ENCODE peak calls at places on chromosomes 6 and 20, in six cellular contexts. E is K562, K is GM12891, O is H1, T is GM12878, B is HepG2. H is an unnamed sample.

GRCh38 chr20:38111366-38112232 is 53.5 kb downstream of the TGM2 start:
- DNase-seq in B (no peak), K (no peak), T (no peak), O (peak; percentile 13), E (no peak), H (no peak)

GRCh38 chr6:47352966-47353365 is 43.3 kb upstream of the TNFRSF21 start:
- DNase-seq in B (no peak), E (no peak), O (no peak), K (no peak), T (no peak), H (no peak)

GRCh38 chr20:4519530-4519929 is 202.2 kb upstream of the PRND start:
- DNase-seq in T (no peak), O (peak; percentile 84), E (peak; percentile 17), K (peak; percentile 18), B (no peak), H (peak; percentile 17)

GRCh38 chr6:151772436-151772835 is 35.0 kb upstream of the ESR1 start:
- DNase-seq in T (no peak), B (no peak), E (no peak), O (no peak), K (no peak), H (no peak)

GRCh38 chr6:46893648-46894047 is 28.1 kb downstream of the ADGRF5 start:
- DNase-seq in K (no peak), T (no peak), O (no peak), B (no peak), E (no peak), H (no peak)

GRCh38 chr6:130423044-130423443 is 57.2 kb downstream of the TMEM200A start:
- DNase-seq in T (no peak), O (no peak), K (no peak), E (no peak), B (no peak), H (no peak)

GRCh38 chr6:32970413-32971244 is 2.2 kb downstream of the BRD2 start:
- DNase-seq in E (peak; percentile 60), T (peak; percentile 61), K (peak; percentile 45), B (peak; percentile 77), O (peak; percentile 87), H (peak; percentile 65)

GRCh38 chr6:87588756-87589407 is 905 bp downstream of the RARS2 start:
- DNase-seq in B (no peak), K (no peak), E (no peak), T (no peak), O (no peak), H (no peak)

GRCh38 chr6:160379464-160379863 is 31.3 kb downstream of the SLC22A3 start:
- DNase-seq in K (no peak), T (no peak), E (no peak), O (no peak), B (no peak), H (no peak)

GRCh38 chr20:57589123-57589727 is 28.3 kb downstream of the PCK1 start:
- DNase-seq in K (no peak), B (no peak), E (no peak), O (no peak), T (no peak), H (no peak)

GRCh38 chr6:14398953-14399352 is 281.4 kb downstream of the CD83 start:
- DNase-seq in K (no peak), E (no peak), B (no peak), T (no peak), O (no peak), H (no peak)

GRCh38 chr6:14396826-14397517 is 279.4 kb downstream of the CD83 start:
- DNase-seq in E (peak; percentile 29), K (peak; percentile 29), O (peak; percentile 91), T (no peak), B (no peak), H (peak; percentile 11)

GRCh38 chr6:14399635-14400034 is 282.1 kb downstream of the CD83 start:
- DNase-seq in E (no peak), B (no peak), O (no peak), T (no peak), K (no peak), H (no peak)

GRCh38 chr6:14397518-14397901 is 279.9 kb downstream of the CD83 start:
- DNase-seq in E (no peak), B (no peak), K (no peak), T (no peak), O (no peak), H (no peak)

DNA sequence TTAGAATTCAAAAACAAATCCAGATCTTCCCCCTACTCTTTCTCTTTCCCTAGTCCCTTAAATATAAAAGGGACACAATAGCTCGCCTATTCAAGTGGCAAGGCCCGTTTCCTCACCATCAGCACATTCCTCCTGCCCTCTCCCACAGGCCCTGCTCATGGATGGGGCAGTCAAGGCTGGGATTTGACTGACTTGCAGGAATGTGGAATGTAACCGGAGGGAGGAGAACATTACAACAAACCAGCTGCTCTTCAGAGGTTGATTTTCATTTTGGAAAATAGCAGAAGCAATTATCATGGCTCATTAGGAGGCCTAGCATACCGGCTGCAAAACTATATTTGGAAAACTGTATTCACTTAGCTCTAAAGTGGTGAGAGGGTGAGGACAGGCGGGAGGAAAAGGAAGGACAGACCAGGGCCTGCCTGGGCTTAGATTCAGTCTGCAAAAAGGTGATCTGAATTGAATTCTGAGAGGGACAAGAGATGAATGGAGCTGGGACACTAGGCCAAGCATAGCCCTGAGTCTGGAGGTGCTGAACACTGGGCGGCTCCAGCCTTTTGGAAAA is 283.7 kb downstream of the CD83 start:
- DNase-seq in K (no peak), T (no peak), B (no peak), E (no peak), O (no peak), H (no peak)
- TF ChIP-seq TAF1 in K (no peak), T (no peak), B (no peak), E (no peak), O (no peak), H (no peak)

GRCh38 chr6:118893882-118894424 is at the start of gene ASF1A:
- DNase-seq in E (peak; percentile 90), O (peak; percentile 92), K (peak; percentile 54), T (peak; percentile 87), B (peak; percentile 99), H (peak; percentile 56)

GRCh38 chr6:118896339-118897136 is 2.6 kb downstream of the ASF1A start:
- DNase-seq in K (no peak), E (peak; percentile 35), O (no peak), B (peak; percentile 78), T (no peak), H (no peak)

GRCh38 chr6:118893095-118893881 is 664 bp upstream of the ASF1A start:
- DNase-seq in B (peak; percentile 49), K (no peak), T (no peak), O (no peak), E (peak; percentile 33), H (no peak)

GRCh38 chr6:118895241-118895561 is 1.2 kb downstream of the ASF1A start:
- DNase-seq in B (no peak), O (no peak), E (no peak), T (no peak), K (no peak), H (no peak)

GRCh38 chr6:118894425-118895240 is 681 bp downstream of the ASF1A start:
- DNase-seq in E (peak; percentile 70), O (peak; percentile 74), T (no peak), K (peak; percentile 26), B (peak; percentile 10), H (peak; percentile 37)
- TF ChIP-seq POLR2A in E (peak; percentile 51), O (peak; percentile 64), T (peak; percentile 85), K (peak; percentile 71), B (peak; percentile 64), H (peak; percentile 83)

GRCh38 chr6:163264662-163265035 is 149.9 kb upstream of the QKI start:
- DNase-seq in B (no peak), O (no peak), E (no peak), T (no peak), K (no peak), H (no peak)

GRCh38 chr6:163263998-163264661 is 150.4 kb upstream of the QKI start:
- DNase-seq in T (no peak), O (no peak), E (no peak), B (no peak), K (no peak), H (no peak)

GRCh38 chr6:163261361-163261760 is 153.2 kb upstream of the QKI start:
- DNase-seq in B (no peak), K (no peak), T (no peak), O (no peak), E (no peak), H (no peak)

GRCh38 chr6:163262080-163262479 is 152.4 kb upstream of the QKI start:
- DNase-seq in E (no peak), B (no peak), T (no peak), K (no peak), O (no peak), H (no peak)

DNA sequence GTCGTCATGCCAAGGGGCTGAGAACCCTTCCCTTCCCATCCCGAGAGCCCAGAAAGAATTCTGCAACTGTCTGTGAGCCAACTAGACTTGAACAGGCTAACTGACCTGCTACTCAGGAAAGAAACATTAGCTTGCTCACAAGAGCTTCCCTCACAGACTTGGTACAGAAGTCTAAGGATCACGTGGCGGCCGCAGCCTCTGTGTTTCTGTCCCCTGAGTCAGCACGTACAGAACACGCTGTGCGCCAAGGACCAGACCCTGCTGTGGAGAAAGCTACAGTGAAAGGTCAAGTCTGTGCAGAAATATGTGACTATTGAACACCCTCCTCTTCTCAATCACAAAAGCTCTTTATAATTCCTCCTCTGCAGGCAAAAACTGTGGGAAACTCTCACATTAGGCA is 151.3 kb upstream of the QKI start:
- DNase-seq in T (no peak), B (no peak), K (no peak), E (no peak), O (no peak), H (no peak)
- TF ChIP-seq TAF1 in T (no peak), B (no peak), K (no peak), E (no peak), O (no peak), H (no peak)

GRCh38 chr6:169997187-169997929 is 245.9 kb downstream of the ERMARD start:
- DNase-seq in E (no peak), K (no peak), B (no peak), T (no peak), O (no peak), H (no peak)

GRCh38 chr6:169998457-169998856 is 247.0 kb downstream of the ERMARD start:
- DNase-seq in E (no peak), B (no peak), T (no peak), O (no peak), K (no peak), H (no peak)

GRCh38 chr6:169994734-169995133 is 243.3 kb downstream of the ERMARD start:
- DNase-seq in B (no peak), T (no peak), K (no peak), O (peak; percentile 14), E (no peak), H (no peak)

GRCh38 chr6:169997930-169998218 is 246.5 kb downstream of the ERMARD start:
- DNase-seq in B (no peak), T (no peak), E (no peak), O (no peak), K (no peak), H (no peak)

DNA sequence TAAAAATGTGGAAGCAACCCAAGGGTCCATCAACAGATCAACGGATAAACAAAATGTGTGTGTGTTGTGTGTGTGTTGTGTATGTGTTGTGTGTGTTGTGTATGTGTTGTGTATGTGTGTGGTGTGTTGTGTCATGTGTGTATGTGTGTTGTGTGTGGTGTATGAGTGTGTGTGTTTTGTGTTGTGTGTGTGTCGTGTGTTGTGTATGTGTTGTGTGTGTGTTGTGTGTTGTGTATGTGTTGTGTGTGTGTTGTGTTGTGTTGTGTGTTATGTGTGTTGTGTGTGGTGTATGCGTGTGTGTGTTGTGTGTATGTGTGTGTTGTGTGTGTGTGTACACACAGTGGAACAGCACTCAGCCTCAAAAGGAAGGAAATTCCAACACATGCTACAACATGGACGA is 245.2 kb downstream of the ERMARD start:
- DNase-seq in T (no peak), K (no peak), B (no peak), O (no peak), E (no peak), H (no peak)
- TF ChIP-seq POLR2A in T (no peak), K (no peak), B (no peak), O (no peak), E (no peak), H (no peak)

GRCh38 chr6:154488802-154489437 is 21.6 kb downstream of the CNKSR3 start:
- DNase-seq in B (no peak), T (no peak), E (no peak), O (no peak), K (no peak), H (no peak)
- TF ChIP-seq TAF1 in B (no peak), T (no peak), E (no peak), O (no peak), K (no peak), H (no peak)